ENCODE peak calls at places on chromosomes 3 and 15, in six cellular contexts. B is T47D, R is HFFc6, X is BJ, Z is activated gamma-delta T cell treated with Interleukin-2 at 50 U/mL for 16 hours, N is A172. A is an unnamed sample.

GRCh38 chr3:194555175-194556062 is 68.6 kb upstream of the ATP13A3 start:
- DNase-seq in B (no peak), R (no peak), X (no peak), Z (no peak), N (no peak), A (no peak)

GRCh38 chr3:139520028-139520737 is 19.4 kb downstream of the RBP1 start:
- DNase-seq in B (no peak), R (no peak), X (no peak), Z (no peak), N (no peak), A (no peak)

GRCh38 chr3:68123231-68123630 is 468.8 kb upstream of the SUCLG2 start:
- DNase-seq in B (no peak), R (no peak), X (no peak), Z (no peak), N (no peak), A (no peak)

GRCh38 chr3:38645601-38646000 is 3.9 kb downstream of the SCN5A start:
- DNase-seq in B (no peak), R (no peak), X (no peak), Z (no peak), N (no peak), A (no peak)

GRCh38 chr15:63918901-63919348 is 85.2 kb upstream of the HERC1 start:
- DNase-seq in B (no peak), R (no peak), X (no peak), Z (no peak), N (no peak), A (no peak)

GRCh38 chr3:126582286-126582685 is 23.6 kb upstream of the C3orf22 start:
- DNase-seq in B (no peak), R (no peak), X (no peak), Z (no peak), N (no peak), A (no peak)

GRCh38 chr3:115085197-115085865 is 61.8 kb downstream of the ZBTB20 start:
- DNase-seq in B (no peak), R (no peak), X (no peak), Z (no peak), N (no peak), A (no peak)

GRCh38 chr3:53733433-53733832 is 112.8 kb downstream of the CHDH start:
- DNase-seq in B (no peak), R (no peak), X (no peak), Z (no peak), N (peak), A (no peak)

GRCh38 chr3:122572940-122573412 is 4.5 kb upstream of the PARP15 start:
- DNase-seq in B (no peak), R (no peak), X (no peak), Z (peak), N (peak), A (no peak)